ENCODE peak calls at places on chromosome 17, in six cellular contexts. One of them, this sample, is unnamed.

GRCh38 chr17:7634384-7634783 is 4.4 kb downstream of the SHBG start:
- DNase-seq in endodermal cell: peak; percentile 97
- DNase-seq in mammary epithelial cell: no peak
- DNase-seq in PC-3: peak; percentile 38
- DNase-seq in IMR-90: peak; percentile 41
- DNase-seq in GM23248: peak; percentile 54
- DNase-seq in this sample: peak; percentile 46

GRCh38 chr17:8606415-8606814 is 24.1 kb downstream of the MYH10 start:
- DNase-seq in endodermal cell: no peak
- DNase-seq in mammary epithelial cell: no peak
- DNase-seq in PC-3: no peak
- DNase-seq in IMR-90: no peak
- DNase-seq in GM23248: peak; percentile 42
- DNase-seq in this sample: peak; percentile 16

GRCh38 chr17:29931253-29931932 is 1.4 kb upstream of the SSH2 start:
- DNase-seq in endodermal cell: peak; percentile 72
- DNase-seq in mammary epithelial cell: peak; percentile 62
- DNase-seq in PC-3: peak; percentile 62
- DNase-seq in IMR-90: peak; percentile 78
- DNase-seq in GM23248: peak; percentile 89
- DNase-seq in this sample: peak; percentile 94

GRCh38 chr17:48439875-48440505 is 10.0 kb upstream of the SKAP1 start:
- DNase-seq in endodermal cell: no peak
- DNase-seq in mammary epithelial cell: no peak
- DNase-seq in PC-3: no peak
- DNase-seq in IMR-90: no peak
- DNase-seq in GM23248: no peak
- DNase-seq in this sample: no peak

GRCh38 chr17:51860934-51861561 is 297.5 kb downstream of the CA10 start:
- DNase-seq in endodermal cell: peak; percentile 96
- DNase-seq in mammary epithelial cell: peak; percentile 35
- DNase-seq in PC-3: peak; percentile 64
- DNase-seq in IMR-90: no peak
- DNase-seq in GM23248: peak; percentile 21
- DNase-seq in this sample: no peak

GRCh38 chr17:72120878-72121163 is at the start of gene SOX9:
- DNase-seq in endodermal cell: peak; percentile 99
- DNase-seq in mammary epithelial cell: peak; percentile 98
- DNase-seq in PC-3: peak; percentile 99
- DNase-seq in IMR-90: peak; percentile 96
- DNase-seq in GM23248: peak; percentile 96
- DNase-seq in this sample: peak; percentile 90

GRCh38 chr17:2798679-2799078 is 2.4 kb downstream of the RAP1GAP2 start:
- DNase-seq in endodermal cell: peak; percentile 92
- DNase-seq in mammary epithelial cell: no peak
- DNase-seq in PC-3: no peak
- DNase-seq in IMR-90: no peak
- DNase-seq in GM23248: no peak
- DNase-seq in this sample: no peak

GRCh38 chr17:48047741-48048320 is 328 bp upstream of the NFE2L1 start:
- DNase-seq in endodermal cell: peak; percentile 100
- DNase-seq in mammary epithelial cell: peak; percentile 100
- DNase-seq in PC-3: peak; percentile 100
- DNase-seq in IMR-90: peak; percentile 100
- DNase-seq in GM23248: peak; percentile 100
- DNase-seq in this sample: peak; percentile 100

GRCh38 chr17:72400863-72401262 is 280.0 kb downstream of the SOX9 start:
- DNase-seq in endodermal cell: no peak
- DNase-seq in mammary epithelial cell: no peak
- DNase-seq in PC-3: no peak
- DNase-seq in IMR-90: peak; percentile 40
- DNase-seq in GM23248: no peak
- DNase-seq in this sample: no peak

GRCh38 chr17:35695613-35696012 is 35.8 kb upstream of the RASL10B start:
- DNase-seq in endodermal cell: no peak
- DNase-seq in mammary epithelial cell: no peak
- DNase-seq in PC-3: no peak
- DNase-seq in IMR-90: no peak
- DNase-seq in GM23248: no peak
- DNase-seq in this sample: no peak

GRCh38 chr17:66809408-66809807 is 25.5 kb upstream of the CACNG5 start:
- DNase-seq in endodermal cell: no peak
- DNase-seq in mammary epithelial cell: no peak
- DNase-seq in PC-3: no peak
- DNase-seq in IMR-90: no peak
- DNase-seq in GM23248: no peak
- DNase-seq in this sample: no peak

GRCh38 chr17:75267403-75268232 is 3.4 kb downstream of the MIF4GD start:
- DNase-seq in endodermal cell: peak; percentile 94
- DNase-seq in mammary epithelial cell: no peak
- DNase-seq in PC-3: peak; percentile 18
- DNase-seq in IMR-90: no peak
- DNase-seq in GM23248: no peak
- DNase-seq in this sample: no peak

GRCh38 chr17:81285179-81285878 is 9.8 kb downstream of the SLC38A10 start:
- DNase-seq in endodermal cell: no peak
- DNase-seq in mammary epithelial cell: no peak
- DNase-seq in PC-3: no peak
- DNase-seq in IMR-90: peak; percentile 8
- DNase-seq in GM23248: no peak
- DNase-seq in this sample: peak; percentile 24

GRCh38 chr17:80594666-80595269 is 50.1 kb downstream of the RPTOR start:
- DNase-seq in endodermal cell: no peak
- DNase-seq in mammary epithelial cell: no peak
- DNase-seq in PC-3: no peak
- DNase-seq in IMR-90: peak; percentile 31
- DNase-seq in GM23248: peak; percentile 33
- DNase-seq in this sample: no peak

GRCh38 chr17:31321971-31322370 is 549 bp upstream of the EVI2A start:
- DNase-seq in endodermal cell: no peak
- DNase-seq in mammary epithelial cell: no peak
- DNase-seq in PC-3: no peak
- DNase-seq in IMR-90: no peak
- DNase-seq in GM23248: no peak
- DNase-seq in this sample: no peak

GRCh38 chr17:55743103-55743679 is 7.7 kb upstream of the PCTP start:
- DNase-seq in endodermal cell: no peak
- DNase-seq in mammary epithelial cell: peak; percentile 91
- DNase-seq in PC-3: peak; percentile 97
- DNase-seq in IMR-90: no peak
- DNase-seq in GM23248: no peak
- DNase-seq in this sample: no peak

GRCh38 chr17:28371245-28372202 is at the start of gene SARM1:
- DNase-seq in endodermal cell: peak; percentile 100
- DNase-seq in mammary epithelial cell: peak; percentile 27
- DNase-seq in PC-3: no peak
- DNase-seq in IMR-90: peak; percentile 85
- DNase-seq in GM23248: peak; percentile 88
- DNase-seq in this sample: peak; percentile 92

GRCh38 chr17:75769536-75769935 is 4.5 kb upstream of the GALK1 start:
- DNase-seq in endodermal cell: no peak
- DNase-seq in mammary epithelial cell: no peak
- DNase-seq in PC-3: no peak
- DNase-seq in IMR-90: no peak
- DNase-seq in GM23248: no peak
- DNase-seq in this sample: no peak

GRCh38 chr17:37742114-37742761 is 2.6 kb downstream of the HNF1B start:
- DNase-seq in endodermal cell: peak; percentile 87
- DNase-seq in mammary epithelial cell: peak; percentile 16
- DNase-seq in PC-3: peak; percentile 16
- DNase-seq in IMR-90: peak; percentile 20
- DNase-seq in GM23248: peak; percentile 40
- DNase-seq in this sample: peak; percentile 52

GRCh38 chr17:39661044-39661406 is 4.1 kb upstream of the TCAP start:
- DNase-seq in endodermal cell: no peak
- DNase-seq in mammary epithelial cell: no peak
- DNase-seq in PC-3: no peak
- DNase-seq in IMR-90: no peak
- DNase-seq in GM23248: no peak
- DNase-seq in this sample: no peak

GRCh38 chr17:46193626-46194392 is 580 bp upstream of the KANSL1 start:
- DNase-seq in endodermal cell: peak; percentile 99
- DNase-seq in mammary epithelial cell: peak; percentile 91
- DNase-seq in PC-3: peak; percentile 99
- DNase-seq in IMR-90: peak; percentile 88
- DNase-seq in GM23248: peak; percentile 100
- DNase-seq in this sample: peak; percentile 100

GRCh38 chr17:30532871-30533270 is 55.7 kb downstream of the GOSR1 start:
- DNase-seq in endodermal cell: no peak
- DNase-seq in mammary epithelial cell: no peak
- DNase-seq in PC-3: no peak
- DNase-seq in IMR-90: no peak
- DNase-seq in GM23248: no peak
- DNase-seq in this sample: no peak

GRCh38 chr17:66987059-66987616 is 22.6 kb downstream of the CACNG4 start:
- DNase-seq in endodermal cell: no peak
- DNase-seq in mammary epithelial cell: no peak
- DNase-seq in PC-3: no peak
- DNase-seq in IMR-90: no peak
- DNase-seq in GM23248: no peak
- DNase-seq in this sample: no peak

DNA sequence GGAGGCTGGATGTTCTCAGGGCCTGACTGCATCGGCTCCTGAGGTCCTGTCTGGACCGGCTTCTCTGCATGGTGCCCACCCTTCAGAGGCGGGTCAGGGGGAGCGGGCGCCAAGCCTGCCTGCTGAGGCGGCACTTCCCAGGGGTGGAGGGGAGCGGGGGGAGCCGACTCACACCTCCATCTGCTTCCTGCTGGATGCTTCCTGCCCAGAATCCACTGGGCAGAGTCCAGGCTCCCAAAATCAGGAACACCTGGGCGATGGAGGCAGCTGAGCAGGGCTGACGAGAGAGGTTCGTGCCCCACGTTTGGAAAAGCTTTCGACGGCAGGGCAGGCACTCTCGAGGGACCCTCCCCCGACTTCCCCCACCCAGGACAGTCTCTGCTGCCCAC is 42.2 kb downstream of the TIMM22 start:
- DNase-seq in endodermal cell: peak; percentile 68
- DNase-seq in mammary epithelial cell: no peak
- DNase-seq in PC-3: no peak
- DNase-seq in IMR-90: no peak
- DNase-seq in GM23248: no peak
- DNase-seq in this sample: no peak
- H3K9ac ChIP-seq in endodermal cell: no peak overlapping the region
- H3K9ac ChIP-seq in mammary epithelial cell: no peak overlapping the region
- H3K9ac ChIP-seq in PC-3: no peak overlapping the region
- H3K9ac ChIP-seq in IMR-90: no peak overlapping the region
- H3K9ac ChIP-seq in GM23248: no peak overlapping the region
- H3K9ac ChIP-seq in this sample: peak overlapping the region; percentile 34

GRCh38 chr17:83117594-83117993 is 38.2 kb downstream of the METRNL start:
- DNase-seq in endodermal cell: no peak
- DNase-seq in mammary epithelial cell: no peak
- DNase-seq in PC-3: no peak
- DNase-seq in IMR-90: no peak
- DNase-seq in GM23248: no peak
- DNase-seq in this sample: no peak

GRCh38 chr17:83115832-83116231 is 36.4 kb downstream of the METRNL start:
- DNase-seq in endodermal cell: no peak
- DNase-seq in mammary epithelial cell: no peak
- DNase-seq in PC-3: no peak
- DNase-seq in IMR-90: no peak
- DNase-seq in GM23248: no peak
- DNase-seq in this sample: no peak

GRCh38 chr17:83118071-83118841 is 38.8 kb downstream of the METRNL start:
- DNase-seq in endodermal cell: peak; percentile 55
- DNase-seq in mammary epithelial cell: no peak
- DNase-seq in PC-3: no peak
- DNase-seq in IMR-90: no peak
- DNase-seq in GM23248: no peak
- DNase-seq in this sample: no peak

GRCh38 chr17:83116311-83116771 is 36.9 kb downstream of the METRNL start:
- DNase-seq in endodermal cell: no peak
- DNase-seq in mammary epithelial cell: no peak
- DNase-seq in PC-3: no peak
- DNase-seq in IMR-90: no peak
- DNase-seq in GM23248: no peak
- DNase-seq in this sample: no peak

DNA sequence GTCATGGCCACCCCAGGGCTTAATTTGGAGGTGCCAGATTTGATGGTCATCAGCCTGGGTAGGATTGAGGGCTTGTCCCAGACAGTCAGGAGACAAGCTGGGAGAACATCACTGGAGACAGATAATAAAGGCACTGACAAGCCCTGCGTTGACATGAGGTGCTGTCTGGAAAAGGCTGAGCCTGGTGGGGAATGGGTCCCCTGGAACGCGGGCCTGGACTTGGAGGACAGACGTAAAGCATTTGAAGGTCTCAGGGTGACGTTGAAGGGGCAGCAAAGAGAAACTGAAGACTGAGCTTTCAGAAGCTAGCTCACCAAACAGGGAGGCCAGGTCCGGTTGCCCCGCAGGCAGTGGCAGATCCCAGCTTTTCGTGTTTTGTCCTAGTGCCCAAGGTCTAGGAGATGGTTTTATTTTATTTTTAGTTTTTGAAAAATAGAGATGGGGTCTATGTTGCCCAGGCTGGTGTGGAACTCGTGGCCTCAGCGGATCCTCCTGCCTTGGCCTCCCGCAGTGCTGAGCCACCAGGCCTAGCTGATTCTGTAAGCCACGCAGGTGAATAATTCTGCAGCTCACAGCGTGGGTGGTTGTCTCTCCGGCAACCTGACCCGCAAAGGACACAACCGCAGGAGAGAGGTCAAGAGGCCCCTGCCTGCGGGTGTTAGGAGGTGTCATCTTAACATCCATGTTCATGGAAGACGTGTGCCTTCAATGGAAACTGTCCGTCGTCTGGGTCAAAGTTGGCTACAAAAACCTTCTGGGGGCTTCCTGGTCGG is 37.6 kb downstream of the METRNL start:
- DNase-seq in endodermal cell: no peak
- DNase-seq in mammary epithelial cell: no peak
- DNase-seq in PC-3: no peak
- DNase-seq in IMR-90: no peak
- DNase-seq in GM23248: no peak
- DNase-seq in this sample: no peak
- H3K4me1 ChIP-seq in endodermal cell: no peaks in the 10 kb centered on the region
- H3K4me1 ChIP-seq in mammary epithelial cell: no peaks in the 10 kb centered on the region
- H3K4me1 ChIP-seq in PC-3: no peaks in the 10 kb centered on the region
- H3K4me1 ChIP-seq in IMR-90: no peaks in the 10 kb centered on the region
- H3K4me1 ChIP-seq in GM23248: no peaks in the 10 kb centered on the region
- H3K4me1 ChIP-seq in this sample: no peaks in the 10 kb centered on the region

GRCh38 chr17:43970366-43970765 is 16.6 kb upstream of the PYY start:
- DNase-seq in endodermal cell: no peak
- DNase-seq in mammary epithelial cell: no peak
- DNase-seq in PC-3: no peak
- DNase-seq in IMR-90: no peak
- DNase-seq in GM23248: no peak
- DNase-seq in this sample: no peak
- H3K36me3 ChIP-seq in endodermal cell: no peaks in the 10 kb centered on the region
- H3K36me3 ChIP-seq in mammary epithelial cell: no peaks in the 10 kb centered on the region
- H3K36me3 ChIP-seq in PC-3: no peaks in the 10 kb centered on the region
- H3K36me3 ChIP-seq in IMR-90: no peaks in the 10 kb centered on the region
- H3K36me3 ChIP-seq in GM23248: no peaks in the 10 kb centered on the region
- H3K36me3 ChIP-seq in this sample: no peaks in the 10 kb centered on the region

DNA sequence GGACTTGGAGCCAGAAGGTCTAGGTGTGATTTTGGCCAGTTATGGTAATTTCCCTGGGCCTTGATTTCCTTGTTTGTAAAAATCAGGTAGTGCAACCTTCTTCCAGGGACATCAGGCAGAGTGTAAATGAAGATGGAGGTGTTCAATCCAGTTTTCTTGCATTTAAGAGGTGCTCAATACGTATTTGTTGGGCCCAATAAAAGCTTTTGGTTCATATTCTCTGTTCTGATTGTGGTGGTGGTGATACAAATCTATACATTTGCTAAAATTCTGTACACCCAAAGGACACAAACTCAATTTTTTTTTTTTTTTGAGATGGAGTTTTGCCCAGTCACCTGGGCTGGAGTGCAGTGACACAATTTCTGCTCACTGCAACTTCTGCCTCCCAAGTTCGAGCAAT is 6.0 kb downstream of the CD79B start:
- DNase-seq in endodermal cell: no peak
- DNase-seq in mammary epithelial cell: no peak
- DNase-seq in PC-3: no peak
- DNase-seq in IMR-90: no peak
- DNase-seq in GM23248: no peak
- DNase-seq in this sample: no peak
- H3K9ac ChIP-seq in endodermal cell: no peak overlapping the region
- H3K9ac ChIP-seq in mammary epithelial cell: no peak overlapping the region
- H3K9ac ChIP-seq in PC-3: no peak overlapping the region
- H3K9ac ChIP-seq in IMR-90: no peak overlapping the region
- H3K9ac ChIP-seq in GM23248: no peak overlapping the region
- H3K9ac ChIP-seq in this sample: no peak overlapping the region

This sample was measured in adipocyte.